ENCODE peak calls at places on chromosomes 7 and 10, in ten cellular contexts. G, J, F, V, N, L, A, C, D and I are unnamed samples.

GRCh38 chr10:99917963-99918825 is 91.6 kb downstream of the DNMBP start:
- DNase-seq in N (no peak), V (peak), A (no peak), D (peak), C (no peak), J (no peak), L (no peak), F (no peak), G (no peak), I (no peak)

GRCh38 chr10:29731760-29732159 is 97.0 kb upstream of the SVIL start:
- DNase-seq in F (no peak), C (no peak), V (no peak), A (no peak), G (peak), L (no peak), N (no peak), D (no peak), J (no peak), I (no peak)

GRCh38 chr7:156540619-156541165 is 99.9 kb upstream of the RNF32 start:
- DNase-seq in J (no peak), F (no peak), A (no peak), V (no peak), L (no peak), D (no peak), N (no peak), G (no peak), C (no peak), I (no peak)

GRCh38 chr10:1809139-1809755 is 71.9 kb upstream of the ADARB2 start:
- DNase-seq in L (no peak), F (no peak), A (no peak), C (no peak), D (no peak), V (no peak), G (no peak), J (no peak), N (peak), I (no peak)

GRCh38 chr10:19702215-19702614 is 114.0 kb upstream of the PLXDC2 start:
- DNase-seq in L (no peak), G (no peak), V (no peak), D (no peak), F (no peak), N (no peak), A (no peak), J (peak), C (no peak), I (no peak)

GRCh38 chr7:94394399-94395140 is at the start of gene COL1A2:
- DNase-seq in L (peak), A (peak), F (peak), G (no peak), N (no peak), D (peak), C (no peak), V (no peak), J (peak), I (no peak)

GRCh38 chr10:19640864-19641263 is 175.4 kb upstream of the PLXDC2 start:
- DNase-seq in L (no peak), C (no peak), N (no peak), V (no peak), F (no peak), D (no peak), J (no peak), A (no peak), G (no peak), I (no peak)

GRCh38 chr7:18547509-18548187 is 52.1 kb downstream of the HDAC9 start:
- DNase-seq in J (no peak), C (no peak), N (no peak), V (no peak), A (no peak), F (no peak), G (no peak), D (no peak), L (no peak), I (no peak)

GRCh38 chr7:114931656-114932011 is 9.7 kb downstream of the MDFIC start:
- DNase-seq in F (no peak), J (no peak), D (no peak), G (no peak), C (no peak), V (no peak), N (no peak), A (peak), L (no peak), I (no peak)

GRCh38 chr7:6615853-6616555 is 594 bp downstream of the ZNF853 start:
- DNase-seq in F (no peak), A (no peak), G (no peak), V (peak), L (no peak), C (no peak), J (no peak), N (no peak), D (no peak), I (no peak)

GRCh38 chr7:116968626-116969025 is 15.3 kb downstream of the ST7 start:
- DNase-seq in D (no peak), A (no peak), L (no peak), J (no peak), N (no peak), F (no peak), C (no peak), V (no peak), G (no peak), I (no peak)

GRCh38 chr10:107548301-107548700 is 383.8 kb upstream of the SORCS1 start:
- DNase-seq in F (no peak), G (no peak), N (peak), C (no peak), V (peak), J (no peak), A (no peak), D (no peak), L (no peak), I (no peak)

GRCh38 chr7:158500651-158501052 is 87.0 kb downstream of the PTPRN2 start:
- DNase-seq in G (no peak), V (no peak), F (no peak), D (no peak), N (no peak), L (no peak), J (no peak), A (no peak), C (no peak), I (no peak)

GRCh38 chr7:73359306-73359705 is 31.3 kb downstream of the FKBP6 start:
- DNase-seq in L (peak), A (no peak), F (no peak), G (no peak), V (no peak), N (no peak), C (no peak), J (no peak), D (no peak), I (no peak)

GRCh38 chr7:28646371-28647075 is 234.2 kb downstream of the CREB5 start:
- DNase-seq in J (no peak), G (no peak), D (no peak), A (no peak), F (no peak), N (no peak), C (no peak), V (no peak), L (no peak), I (no peak)

GRCh38 chr10:111856631-111857030 is 326.9 kb downstream of the GPAM start:
- DNase-seq in A (no peak), D (no peak), F (no peak), N (no peak), L (no peak), V (peak), G (no peak), C (no peak), J (no peak), I (no peak)

GRCh38 chr10:103605359-103606156 is 112.1 kb downstream of the NEURL1 start:
- DNase-seq in J (peak), D (peak), V (peak), N (no peak), G (peak), A (peak), L (no peak), C (peak), F (no peak), I (peak)

GRCh38 chr10:3206516-3207157 is 34.1 kb upstream of the PITRM1 start:
- DNase-seq in J (no peak), A (no peak), C (no peak), F (no peak), N (no peak), V (no peak), G (no peak), L (no peak), D (no peak), I (no peak)

GRCh38 chr10:1477578-1477977 is 259.7 kb downstream of the ADARB2 start:
- DNase-seq in G (no peak), J (no peak), N (no peak), C (no peak), V (no peak), A (no peak), D (no peak), L (no peak), F (no peak), I (no peak)

GRCh38 chr7:8155836-8156235 is 106.1 kb downstream of the ICA1 start:
- DNase-seq in N (no peak), D (no peak), A (no peak), C (no peak), F (no peak), J (no peak), V (no peak), L (no peak), G (no peak), I (no peak)

GRCh38 chr10:30463944-30464451 is 30.0 kb downstream of the MAP3K8 start:
- DNase-seq in A (no peak), J (peak), L (no peak), N (no peak), D (no peak), F (no peak), V (no peak), C (no peak), G (no peak), I (no peak)

GRCh38 chr10:127524229-127524628 is 24.9 kb upstream of the NPS start:
- DNase-seq in D (no peak), F (no peak), N (no peak), G (no peak), V (peak), A (no peak), L (no peak), C (no peak), J (no peak), I (no peak)

GRCh38 chr10:784759-785538 is 95.5 kb upstream of the DIP2C start:
- DNase-seq in D (peak), C (no peak), N (peak), V (peak), F (peak), A (peak), J (peak), L (peak), G (no peak), I (peak)

GRCh38 chr7:142797799-142798377 is 27.1 kb downstream of the PRSS2 start:
- DNase-seq in G (no peak), D (no peak), J (no peak), V (peak), F (no peak), L (no peak), C (no peak), N (no peak), A (no peak), I (no peak)

GRCh38 chr10:15478429-15478828 is 107.3 kb upstream of the FAM171A1 start:
- DNase-seq in J (no peak), D (no peak), C (no peak), G (no peak), N (no peak), V (no peak), A (no peak), F (no peak), L (no peak), I (no peak)

GRCh38 chr7:77887567-77887966 is 89.0 kb downstream of the PHTF2 start:
- DNase-seq in J (peak), C (no peak), N (no peak), A (no peak), L (no peak), D (peak), F (no peak), V (no peak), G (no peak), I (no peak)